ENCODE peak calls at places on chromosome 5, in nine cellular contexts. N is A549, C is neural crest cell, O is occipital lobe, F is astrocyte of the spinal cord, R is EH, K is RWPE1, V is endothelial cell, E is fibroblast of mammary gland. D is an unnamed sample.

GRCh38 chr5:54514269-54514668 is 3.3 kb upstream of the SNX18 start:
- DNase-seq in E (peak; percentile 45), N (no peak), K (no peak), R (peak; percentile 39), C (no peak), V (no peak), O (no peak), F (no peak), D (no peak)

GRCh38 chr5:90111354-90112070 is 298.0 kb downstream of the CETN3 start:
- DNase-seq in N (no peak), R (no peak), F (peak; percentile 50), C (no peak), K (no peak), O (no peak), V (no peak), E (peak; percentile 36), D (no peak)

GRCh38 chr5:36136581-36136980 is 15.1 kb downstream of the LMBRD2 start:
- DNase-seq in F (no peak), K (no peak), C (no peak), N (no peak), V (no peak), E (no peak), O (no peak), R (no peak), D (no peak)

GRCh38 chr5:52771343-52772039 is 16.2 kb upstream of the ITGA1 start:
- DNase-seq in K (no peak), E (no peak), N (no peak), F (no peak), O (no peak), C (no peak), R (no peak), V (no peak), D (no peak)

GRCh38 chr5:72246239-72246580 is 73.8 kb downstream of the MRPS27 start:
- DNase-seq in C (no peak), V (no peak), R (peak; percentile 62), E (peak; percentile 20), O (no peak), N (peak; percentile 17), F (peak; percentile 40), K (no peak), D (no peak)

GRCh38 chr5:83767409-83767992 is 46.8 kb upstream of the HAPLN1 start:
- DNase-seq in C (no peak), O (no peak), F (peak; percentile 52), V (no peak), E (peak; percentile 15), R (no peak), K (no peak), N (no peak), D (no peak)

GRCh38 chr5:674630-675011 is 18.5 kb downstream of the TPPP start:
- DNase-seq in O (no peak), K (no peak), R (no peak), F (no peak), N (no peak), V (no peak), C (no peak), E (no peak), D (no peak)

GRCh38 chr5:60092671-60093422 is 199.3 kb upstream of the PDE4D start:
- DNase-seq in E (peak; percentile 60), V (no peak), F (peak; percentile 81), N (peak; percentile 38), R (peak; percentile 91), O (no peak), C (no peak), K (peak; percentile 2), D (no peak)

GRCh38 chr5:79186021-79186420 is 49.9 kb upstream of the JMY start:
- DNase-seq in E (no peak), O (no peak), C (no peak), N (no peak), F (no peak), V (no peak), K (no peak), R (peak; percentile 42), D (no peak)

GRCh38 chr5:68406767-68407232 is 191.2 kb downstream of the PIK3R1 start:
- DNase-seq in F (no peak), O (no peak), N (peak; percentile 28), C (peak; percentile 51), V (no peak), R (no peak), E (no peak), K (no peak), D (no peak)

GRCh38 chr5:37005946-37006540 is 129.5 kb downstream of the NIPBL start:
- DNase-seq in N (peak; percentile 10), F (peak; percentile 41), C (no peak), O (no peak), E (peak; percentile 45), R (peak; percentile 44), K (peak; percentile 13), V (no peak), D (peak; percentile 11)

GRCh38 chr5:139669681-139670368 is 21.7 kb downstream of the CXXC5 start:
- DNase-seq in N (no peak), C (no peak), V (no peak), F (no peak), K (no peak), E (no peak), O (peak; percentile 39), R (no peak), D (no peak)

GRCh38 chr5:79346420-79346824 is 110.5 kb downstream of the JMY start:
- DNase-seq in K (peak; percentile 77), E (peak; percentile 68), F (peak; percentile 63), V (no peak), N (peak; percentile 60), C (no peak), O (no peak), R (peak; percentile 84), D (peak; percentile 46)

GRCh38 chr5:181259974-181260719 is 796 bp downstream of the TRIM52 start:
- DNase-seq in C (no peak), O (no peak), F (no peak), E (no peak), V (no peak), K (no peak), N (no peak), R (peak; percentile 24), D (no peak)

GRCh38 chr5:168315416-168315990 is 24.1 kb downstream of the WWC1 start:
- DNase-seq in V (no peak), E (no peak), O (no peak), R (no peak), C (no peak), K (no peak), N (no peak), F (no peak), D (no peak)

GRCh38 chr5:34415559-34416198 is 240.4 kb upstream of the RAI14 start:
- DNase-seq in R (peak; percentile 66), F (peak; percentile 19), V (no peak), C (no peak), E (peak; percentile 38), N (no peak), K (no peak), O (no peak), D (peak; percentile 39)

GRCh38 chr5:15266841-15267240 is 233.1 kb upstream of the FBXL7 start:
- DNase-seq in N (no peak), F (no peak), O (no peak), E (no peak), V (no peak), K (no peak), R (peak; percentile 51), C (no peak), D (no peak)

GRCh38 chr5:127801751-127802476 is 98.7 kb downstream of the CCDC192 start:
- DNase-seq in R (peak; percentile 87), V (no peak), O (no peak), N (no peak), K (no peak), C (no peak), F (peak; percentile 54), E (peak; percentile 30), D (peak; percentile 20)

GRCh38 chr5:90134892-90135291 is 274.7 kb downstream of the CETN3 start:
- DNase-seq in F (peak; percentile 79), O (no peak), K (no peak), R (no peak), V (no peak), N (no peak), E (peak; percentile 66), C (no peak), D (peak; percentile 10)

GRCh38 chr5:172721455-172722308 is 49.3 kb downstream of the DUSP1 start:
- DNase-seq in C (no peak), V (no peak), E (peak; percentile 84), N (no peak), F (peak; percentile 41), K (no peak), R (peak; percentile 46), O (no peak), D (no peak)

GRCh38 chr5:169350016-169350415 is 49.1 kb upstream of the SLIT3 start:
- DNase-seq in E (peak; percentile 79), R (peak; percentile 87), O (no peak), K (peak; percentile 72), F (peak; percentile 71), N (peak; percentile 79), C (no peak), V (no peak), D (peak; percentile 37)

GRCh38 chr5:10457682-10458574 is 16.2 kb downstream of the ROPN1L start:
- DNase-seq in K (no peak), R (peak; percentile 14), O (peak; percentile 18), C (no peak), E (peak; percentile 49), F (no peak), V (peak; percentile 50), N (no peak), D (no peak)

GRCh38 chr5:179288101-179288808 is 57.0 kb downstream of the ADAMTS2 start:
- DNase-seq in V (no peak), E (no peak), F (no peak), O (no peak), R (no peak), N (no peak), C (no peak), K (no peak), D (no peak)

GRCh38 chr5:161975350-161975749 is 92.2 kb upstream of the GABRG2 start:
- DNase-seq in V (no peak), O (no peak), K (no peak), R (no peak), E (no peak), N (no peak), F (no peak), C (no peak), D (no peak)

GRCh38 chr5:33444542-33444941 is 3.8 kb downstream of the TARS1 start:
- DNase-seq in O (no peak), R (no peak), F (no peak), E (no peak), K (no peak), C (no peak), N (no peak), V (no peak), D (no peak)

GRCh38 chr5:52378237-52378636 is 409.5 kb upstream of the ITGA1 start:
- DNase-seq in K (no peak), R (no peak), N (no peak), C (no peak), E (no peak), F (no peak), O (no peak), V (no peak), D (no peak)

GRCh38 chr5:172616730-172617129 is 24.3 kb upstream of the NEURL1B start:
- DNase-seq in E (peak; percentile 43), R (no peak), V (no peak), C (no peak), K (no peak), O (no peak), F (no peak), N (no peak), D (peak; percentile 37)

GRCh38 chr5:2542821-2543220 is 208.7 kb downstream of the IRX2 start:
- DNase-seq in K (no peak), N (no peak), E (no peak), V (no peak), R (no peak), C (no peak), F (no peak), O (no peak), D (no peak)

GRCh38 chr5:178234753-178235599 is 2.4 kb upstream of the PHYKPL start:
- DNase-seq in N (peak; percentile 80), C (peak; percentile 93), K (peak; percentile 78), V (peak; percentile 85), R (peak; percentile 60), F (peak; percentile 61), O (peak; percentile 32), E (peak; percentile 59), D (peak; percentile 85)

GRCh38 chr5:36796171-36796570 is 80.4 kb upstream of the NIPBL start:
- DNase-seq in N (no peak), R (peak; percentile 3), V (no peak), O (no peak), F (peak; percentile 5), E (no peak), K (no peak), C (no peak), D (no peak)

GRCh38 chr5:37495668-37496067 is 116.5 kb downstream of the WDR70 start:
- DNase-seq in E (peak; percentile 86), F (peak; percentile 84), O (no peak), K (peak; percentile 26), C (no peak), V (no peak), R (peak; percentile 89), N (no peak), D (peak; percentile 39)

D was measured in AG08396.